ENCODE peak calls at places on chromosomes 6 and 20, in seven cellular contexts. R is hepatocyte, F is neural progenitor cell, C is mammary epithelial cell, J is H1, V is GM23248, K is MM.1S. U is an unnamed sample. For H4K20me1, the result is how much of the 10 kb centered on the place peaks cover.

GRCh38 chr20:15362849-15363248 is 1025.4 kb upstream of the FLRT3 start:
- DNase-seq in R (no peak), F (no peak), C (no peak), J (no peak), V (no peak), K (no peak), U (no peak)

GRCh38 chr6:127519469-127519785 is 292 bp upstream of the MTCL3 start:
- DNase-seq in R (no peak), F (no peak), C (no peak), J (no peak), V (no peak), K (no peak), U (no peak)

GRCh38 chr6:46645265-46645664 is 7.4 kb downstream of the CYP39A1 start:
- DNase-seq in R (no peak), F (no peak), C (no peak), J (no peak), V (no peak), K (no peak), U (no peak)

GRCh38 chr6:109514946-109515345 is 31.9 kb upstream of the ZBTB24 start:
- DNase-seq in R (no peak), F (no peak), C (no peak), J (no peak), V (no peak), K (no peak), U (no peak)

GRCh38 chr20:64244281-64244805 is 11.2 kb upstream of the PCMTD2 start:
- DNase-seq in R (no peak), F (no peak), C (no peak), J (no peak), V (no peak), K (no peak), U (no peak)

GRCh38 chr6:148501178-148501590 is 158.5 kb downstream of the SASH1 start:
- DNase-seq in R (peak), F (no peak), C (peak), J (no peak), V (peak), K (no peak), U (peak)

GRCh38 chr20:46563848-46564197 is 13.4 kb upstream of the OCSTAMP start:
- DNase-seq in R (no peak), F (no peak), C (no peak), J (no peak), V (no peak), K (no peak), U (no peak)

GRCh38 chr6:33978593-33979150 is 167.2 kb downstream of the GRM4 start:
- DNase-seq in R (no peak), F (peak), C (no peak), J (no peak), V (no peak), K (no peak), U (no peak)

GRCh38 chr6:138593100-138593877 is 94.0 kb upstream of the NHSL1 start:
- DNase-seq in R (peak), F (no peak), C (peak), J (no peak), V (peak), K (no peak), U (peak)

GRCh38 chr6:163319609-163320366 is 94.7 kb upstream of the QKI start:
- DNase-seq in R (no peak), F (no peak), C (no peak), J (no peak), V (no peak), K (no peak), U (no peak)

GRCh38 chr6:13331516-13332348 is 3.4 kb upstream of the TBC1D7 start:
- DNase-seq in R (peak), F (no peak), C (peak), J (no peak), V (peak), K (peak), U (peak)

GRCh38 chr6:134503542-134504281 is 185.8 kb upstream of the SGK1 start:
- DNase-seq in R (no peak), F (no peak), C (peak), J (no peak), V (peak), K (no peak), U (no peak)

GRCh38 chr6:20400476-20401402 is 940 bp upstream of the E2F3 start:
- DNase-seq in R (peak), F (peak), C (peak), J (no peak), V (peak), K (peak), U (no peak)

GRCh38 chr6:149896491-149896890 is 1.4 kb downstream of the RAET1E start:
- DNase-seq in R (no peak), F (no peak), C (no peak), J (no peak), V (peak), K (no peak), U (peak)

GRCh38 chr6:38035478-38035877 is 216.0 kb downstream of the ZFAND3 start:
- DNase-seq in R (no peak), F (no peak), C (no peak), J (no peak), V (peak), K (no peak), U (no peak)
- H4K20me1 ChIP-seq in R (half or more), F (under half), C (under half), J (under half), V (under half), K (under half), U (half or more)

GRCh38 chr20:57685134-57685851 is 24.5 kb downstream of the PMEPA1 start:
- DNase-seq in R (no peak), F (no peak), C (no peak), J (no peak), V (no peak), K (no peak), U (no peak)
- H4K20me1 ChIP-seq in R (under half), F (under half), C (under half), J (under half), V (under half), K (under half), U (half or more)

DNA sequence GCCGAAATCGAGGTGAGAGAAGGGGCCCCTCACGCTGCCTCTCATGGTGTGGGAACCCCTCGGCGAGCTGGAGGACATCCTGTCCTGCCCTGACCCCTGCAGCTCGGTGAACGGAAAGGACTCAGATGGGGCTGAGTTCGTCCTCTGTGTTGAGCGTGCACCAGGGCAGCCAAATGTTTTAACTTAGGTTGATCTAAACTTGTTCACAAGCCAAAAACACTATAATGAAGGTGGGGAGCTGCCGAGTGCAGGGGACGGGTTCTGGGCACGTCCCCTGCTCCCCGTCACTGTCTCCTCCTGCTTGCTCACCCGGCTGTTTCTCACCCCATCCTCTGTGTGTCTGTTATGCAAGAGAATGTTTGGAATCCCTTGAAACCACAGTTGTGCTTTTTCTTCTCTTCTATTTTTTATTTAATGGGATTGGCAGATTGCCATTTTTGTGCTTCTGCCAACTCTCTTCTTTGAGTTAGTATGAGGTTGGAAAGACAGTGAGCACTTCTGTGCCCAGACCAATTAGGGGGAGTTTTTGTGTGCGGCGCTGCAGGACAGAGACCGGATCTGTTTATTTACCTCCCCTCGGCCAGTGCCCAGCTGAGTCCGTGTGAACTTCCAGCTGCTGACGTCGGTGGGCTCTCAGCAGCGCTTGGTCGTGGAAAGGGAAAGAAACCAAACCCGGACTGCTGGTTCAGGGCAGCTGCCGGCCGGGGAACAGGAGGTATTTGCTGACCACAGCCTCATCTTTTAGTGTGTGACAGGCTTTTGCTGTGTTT is 158.1 kb downstream of the DTNBP1 start:
- DNase-seq in R (peak), F (no peak), C (peak), J (no peak), V (peak), K (no peak), U (peak)
- H4K20me1 ChIP-seq in R (under half), F (under half), C (under half), J (half or more), V (under half), K (under half), U (half or more)

GRCh38 chr20:59770851-59771250 is 162.6 kb downstream of the SYCP2 start:
- DNase-seq in R (no peak), F (no peak), C (no peak), J (no peak), V (no peak), K (no peak), U (no peak)
- H4K20me1 ChIP-seq in R (under half), F (under half), C (under half), J (under half), V (under half), K (under half), U (under half)

GRCh38 chr20:25251019-25251418 is 3.1 kb downstream of the PYGB start:
- DNase-seq in R (peak), F (no peak), C (no peak), J (no peak), V (no peak), K (no peak), U (no peak)
- H4K20me1 ChIP-seq in R (under half), F (half or more), C (under half), J (under half), V (under half), K (under half), U (half or more)

U was measured in IMR-90.